ENCODE peak calls at places on chromosomes 3 and 15, in five cellular contexts. J is tibial nerve, H is breast epithelium, T is PC-3, D is ovary. N is an unnamed sample.

GRCh38 chr3:185733980-185734724 is 90.7 kb downstream of the IGF2BP2 start:
- DNase-seq in J (no peak), H (peak; percentile 22), T (peak; percentile 91), D (no peak), N (no peak)

GRCh38 chr3:197495059-197495455 is 60.7 kb downstream of the BDH1 start:
- DNase-seq in J (no peak), H (no peak), T (no peak), D (no peak), N (no peak)

GRCh38 chr3:29440321-29441019 is 159.6 kb downstream of the RBMS3 start:
- DNase-seq in J (no peak), H (no peak), T (peak; percentile 19), D (no peak), N (no peak)

GRCh38 chr3:128933213-128933921 is 53.9 kb downstream of the ACAD9 start:
- DNase-seq in J (no peak), H (no peak), T (no peak), D (no peak), N (no peak)

GRCh38 chr15:81171286-81171685 is 25.4 kb upstream of the IL16 start:
- DNase-seq in J (no peak), H (no peak), T (no peak), D (no peak), N (no peak)

GRCh38 chr3:77370413-77370812 is 330.5 kb downstream of the ROBO2 start:
- DNase-seq in J (no peak), H (no peak), T (peak; percentile 78), D (peak; percentile 20), N (no peak)

GRCh38 chr15:100026041-100026440 is 292.8 kb upstream of the LYSMD4 start:
- DNase-seq in J (no peak), H (no peak), T (no peak), D (no peak), N (no peak)

GRCh38 chr3:186849392-186849975 is 7.0 kb downstream of the ADIPOQ start:
- DNase-seq in J (no peak), H (no peak), T (peak; percentile 71), D (no peak), N (no peak)

GRCh38 chr3:162932503-162932902 is 1435.9 kb downstream of the OTOL1 start:
- DNase-seq in J (no peak), H (no peak), T (no peak), D (no peak), N (no peak)

GRCh38 chr15:63800739-63801138 is 33.0 kb downstream of the HERC1 start:
- DNase-seq in J (no peak), H (no peak), T (no peak), D (no peak), N (no peak)
- H3K4me1 ChIP-seq in J (no peaks in the 10 kb centered on the region), H (no peaks in the 10 kb centered on the region), T (no peaks in the 10 kb centered on the region), D (peaks cover 6% of the 10 kb centered on the region), N (peaks cover 35% of the 10 kb centered on the region)

GRCh38 chr3:20652249-20652648 is 466.2 kb upstream of the SGO1 start:
- DNase-seq in J (no peak), H (no peak), T (no peak), D (no peak), N (no peak)
- TF ChIP-seq CTCF in J (no peak), H (no peak), T (no peak), D (no peak), N (no peak)

GRCh38 chr3:174440741-174441587 is 418.2 kb upstream of the NAALADL2 start:
- DNase-seq in J (peak; percentile 69), H (peak; percentile 83), T (peak; percentile 95), D (peak; percentile 92), N (peak; percentile 72)
- H3K4me3 ChIP-seq in J (peak overlapping the region; percentile 96), H (peak overlapping the region; percentile 97), T (peak overlapping the region; percentile 77), D (peak overlapping the region; percentile 74), N (peak overlapping the region; percentile 77)

GRCh38 chr3:9396632-9397330 is 634 bp upstream of the SETD5 start:
- DNase-seq in J (peak; percentile 96), H (peak; percentile 99), T (peak; percentile 99), D (peak; percentile 99), N (peak; percentile 99)
- H3K4me1 ChIP-seq in J (peaks cover 37% of the 10 kb centered on the region), H (peaks cover 3% of the 10 kb centered on the region), T (peaks cover 53% of the 10 kb centered on the region), D (peaks cover 5% of the 10 kb centered on the region), N (peaks cover 69% of the 10 kb centered on the region)

GRCh38 chr15:92306662-92307061 is 87.0 kb upstream of the ST8SIA2 start:
- DNase-seq in J (no peak), H (no peak), T (peak; percentile 11), D (no peak), N (no peak)
- TF ChIP-seq CTCF in J (no peak), H (no peak), T (peak; percentile 26), D (no peak), N (no peak)

GRCh38 chr15:88467073-88467934 is at the start of the genes MRPL46 and MRPS11:
- DNase-seq in J (peak; percentile 75), H (peak; percentile 67), T (peak; percentile 86), D (peak; percentile 90), N (peak; percentile 89)

GRCh38 chr15:88469321-88469720 is 1.8 kb downstream of the MRPS11 start:
- DNase-seq in J (no peak), H (no peak), T (no peak), D (no peak), N (no peak)

GRCh38 chr15:88463870-88464532 is 3.2 kb downstream of the MRPL46 start:
- DNase-seq in J (no peak), H (no peak), T (no peak), D (no peak), N (no peak)

GRCh38 chr15:88467935-88468528 is 524 bp downstream of the MRPS11 start:
- DNase-seq in J (no peak), H (no peak), T (no peak), D (no peak), N (no peak)

DNA sequence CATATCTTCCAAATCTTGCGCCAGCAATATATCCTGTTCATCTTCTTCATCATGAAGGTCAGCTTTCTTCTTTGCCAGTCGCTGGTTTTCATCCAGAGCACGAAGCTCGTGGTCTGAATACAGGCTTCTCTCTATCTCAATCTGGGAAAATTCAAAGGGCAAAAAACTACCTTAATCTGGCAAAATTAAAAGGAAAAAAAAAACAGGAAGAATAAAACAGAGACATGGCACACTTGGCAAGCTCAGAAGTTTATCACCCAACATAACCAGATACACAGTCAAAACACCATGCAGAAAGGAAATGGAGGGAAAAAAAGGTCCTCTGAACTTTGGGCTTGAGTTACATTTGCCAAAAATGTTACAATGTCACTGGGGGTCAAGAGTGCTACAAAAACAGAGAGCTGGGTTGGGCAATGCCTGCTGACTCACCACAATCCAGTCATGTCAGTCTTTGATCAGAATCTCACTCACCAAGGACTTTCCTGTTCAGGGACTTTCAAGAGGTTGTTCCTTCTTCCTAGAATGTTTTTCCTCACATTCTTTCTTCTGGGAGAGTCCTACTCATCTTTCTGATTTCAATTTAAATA is 1.5 kb downstream of the MRPL46 start:
- DNase-seq in J (no peak), H (no peak), T (peak; percentile 73), D (no peak), N (no peak)
- H3K4me3 ChIP-seq in J (no peak overlapping the region), H (no peak overlapping the region), T (peak overlapping the region; percentile 91), D (no peak overlapping the region), N (no peak overlapping the region)

GRCh38 chr3:152289708-152290107 is 21.0 kb downstream of the MBNL1 start:
- DNase-seq in J (no peak), H (no peak), T (no peak), D (no peak), N (no peak)
- H3K4me1 ChIP-seq in J (peaks cover 11% of the 10 kb centered on the region), H (no peaks in the 10 kb centered on the region), T (peaks cover 21% of the 10 kb centered on the region), D (peaks cover 6% of the 10 kb centered on the region), N (peaks cover 74% of the 10 kb centered on the region)

N was measured in CD8-positive, alpha-beta T cell.